ENCODE peak calls at places on chromosome 14, in four cellular contexts. L is AG09309, B is brain microvascular endothelial cell, I is cardiac muscle cell. T is an unnamed sample.

GRCh38 chr14:94394594-94395305 is 6.3 kb upstream of the SERPINA1 start:
- DNase-seq in B (peak; percentile 14), I (peak; percentile 95), L (peak; percentile 54), T (no peak)

GRCh38 chr14:59098377-59098776 is 90.1 kb upstream of the DAAM1 start:
- DNase-seq in L (peak; percentile 79), I (peak; percentile 82), B (peak; percentile 99), T (no peak)

GRCh38 chr14:54252072-54252730 is 144.6 kb upstream of the CDKN3 start:
- DNase-seq in I (peak; percentile 76), B (peak; percentile 74), L (peak; percentile 40), T (no peak)

GRCh38 chr14:55131782-55132181 is 2.7 kb downstream of the LGALS3 start:
- DNase-seq in L (no peak), B (no peak), I (peak; percentile 16), T (no peak)

GRCh38 chr14:72883963-72884362 is 9.9 kb downstream of the DPF3 start:
- DNase-seq in I (no peak), B (peak; percentile 78), L (no peak), T (peak; percentile 34)

GRCh38 chr14:76720382-76720813 is 40.9 kb upstream of the VASH1 start:
- DNase-seq in B (no peak), L (no peak), I (peak; percentile 85), T (peak; percentile 51)

GRCh38 chr14:20427231-20428009 is 8.5 kb downstream of the KLHL33 start:
- DNase-seq in L (no peak), I (peak; percentile 61), B (peak; percentile 40), T (peak; percentile 76)

GRCh38 chr14:32897724-32898064 is 41.0 kb upstream of the NPAS3 start:
- DNase-seq in B (no peak), L (no peak), I (no peak), T (no peak)

GRCh38 chr14:91361236-91361811 is 56.3 kb downstream of the CCDC88C start:
- DNase-seq in I (peak; percentile 92), L (peak; percentile 77), B (no peak), T (no peak)

GRCh38 chr14:31543969-31544799 is 17.0 kb upstream of the NUBPL start:
- DNase-seq in B (no peak), L (no peak), I (peak; percentile 27), T (no peak)
- TF ChIP-seq CTCF in B (peak; percentile 49), L (peak; percentile 14), I (peak; percentile 41), T (peak; percentile 29)

GRCh38 chr14:35215110-35215872 is 76.9 kb upstream of the PSMA6 start:
- DNase-seq in B (peak; percentile 32), L (peak; percentile 53), I (peak; percentile 76), T (peak; percentile 32)
- TF ChIP-seq CTCF in B (peak; percentile 43), L (peak; percentile 65), I (peak; percentile 60), T (peak; percentile 43)

DNA sequence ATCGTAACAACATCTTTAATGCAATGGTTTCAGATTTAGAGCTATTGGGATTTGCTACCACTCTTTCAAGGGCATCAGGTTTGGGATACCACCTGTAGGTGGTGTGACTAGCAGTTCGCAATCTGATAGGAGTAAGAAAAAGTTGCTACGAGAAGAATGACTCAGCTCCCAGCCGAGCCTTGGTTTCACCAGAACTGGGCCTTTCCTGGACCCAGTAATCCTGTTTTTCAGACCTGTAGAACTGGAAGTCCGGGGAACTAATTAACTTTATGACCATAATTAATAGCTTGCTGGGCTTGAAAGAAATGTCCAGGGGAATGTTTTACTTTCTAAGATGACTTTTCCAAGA is 770 bp downstream of the ABHD4 start:
- DNase-seq in L (no peak), B (peak; percentile 53), I (peak; percentile 44), T (peak; percentile 60)
- TF ChIP-seq CTCF in L (peak; percentile 45), B (peak; percentile 53), I (peak; percentile 31), T (peak; percentile 25)

GRCh38 chr14:51563560-51563959 is 88.2 kb upstream of the FRMD6 start:
- DNase-seq in B (no peak), L (no peak), I (no peak), T (no peak)
- TF ChIP-seq CTCF in B (no peak), L (no peak), I (no peak), T (no peak)

GRCh38 chr14:105931808-105932483 is 405.6 kb downstream of the TMEM121 start:
- DNase-seq in B (no peak), I (no peak), L (no peak), T (peak; percentile 31)
- TF ChIP-seq CTCF in B (no peak), I (no peak), L (no peak), T (peak; percentile 27)

DNA sequence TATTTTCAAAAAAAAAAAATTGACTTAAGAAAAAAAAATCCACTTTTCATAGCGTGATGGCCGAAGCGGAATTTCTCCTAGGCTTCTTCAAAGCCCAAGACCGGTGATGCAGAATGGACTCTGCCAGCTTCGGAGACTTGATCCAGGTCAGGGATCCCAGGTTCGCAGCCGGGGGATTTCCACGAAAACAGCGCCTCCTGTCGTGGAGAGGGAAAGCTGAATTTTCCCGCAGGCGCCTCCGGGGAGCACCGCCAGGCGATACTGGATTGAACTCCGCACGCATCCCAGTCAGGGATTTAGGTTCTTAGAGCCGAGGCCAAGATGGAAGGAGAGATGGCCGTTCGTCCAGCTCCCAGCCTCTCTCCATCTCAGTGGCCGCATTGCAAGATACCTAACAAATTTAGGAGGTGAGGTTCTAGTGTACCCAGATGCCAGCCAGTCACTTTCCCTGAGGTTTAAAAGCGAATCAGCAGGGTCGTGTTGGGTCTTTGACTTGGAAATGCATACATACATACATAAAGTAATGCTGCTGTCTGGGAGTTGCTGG is 2.2 kb downstream of the TTC6 start:
- DNase-seq in L (no peak), I (peak; percentile 41), B (no peak), T (peak; percentile 16)
- TF ChIP-seq CTCF in L (peak; percentile 46), I (peak; percentile 51), B (peak; percentile 76), T (no peak)

DNA sequence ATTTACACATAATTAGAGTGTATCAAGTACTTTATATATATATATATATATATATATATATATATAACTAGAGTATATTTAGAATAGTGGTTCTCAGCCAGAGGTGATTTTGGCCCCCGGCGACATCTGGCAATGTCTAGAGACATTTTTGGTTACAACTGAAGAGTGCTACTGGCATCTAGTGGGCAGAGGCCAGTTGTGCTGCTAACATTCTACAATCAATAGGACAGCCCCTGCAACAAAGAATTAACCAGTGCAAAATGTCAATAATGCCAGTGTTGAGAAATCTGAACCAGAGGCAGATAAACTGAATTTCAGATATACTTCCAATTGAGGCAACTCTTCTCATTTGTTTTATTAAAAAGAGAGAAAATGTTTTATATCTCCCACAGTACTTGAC is 8.9 kb downstream of the GTF2A1 start:
- DNase-seq in L (no peak), B (peak; percentile 17), I (peak; percentile 31), T (no peak)
- TF ChIP-seq CTCF in L (peak; percentile 47), B (peak; percentile 66), I (peak; percentile 31), T (peak; percentile 51)

T was measured in GM13977.